ENCODE peak calls at places on chromosomes 3 and 15, in four cellular contexts. One of them, this sample, is unnamed.
A peak's percentile ranks its signal among the peaks of the same experiment; 100 is the strongest.

GRCh38 chr15:29671308-29671981 is 150.8 kb downstream of the TJP1 start:
- DNase-seq in IMR-90: peak; percentile 36
- DNase-seq in H1: peak; percentile 33
- DNase-seq in mesendoderm: no peak
- DNase-seq in this sample: no peak

GRCh38 chr3:157312366-157312745 is 124.3 kb upstream of the PTX3 start:
- DNase-seq in IMR-90: no peak
- DNase-seq in H1: no peak
- DNase-seq in mesendoderm: no peak
- DNase-seq in this sample: no peak

GRCh38 chr3:111749171-111750170 is 109.6 kb upstream of the PHLDB2 start:
- DNase-seq in mesendoderm: no peak
- DNase-seq in H1: no peak
- DNase-seq in IMR-90: no peak
- DNase-seq in this sample: no peak

GRCh38 chr3:195122261-195122660 is 148.7 kb downstream of the XXYLT1 start:
- DNase-seq in mesendoderm: no peak
- DNase-seq in H1: no peak
- DNase-seq in IMR-90: no peak
- DNase-seq in this sample: no peak

GRCh38 chr15:62393196-62393595 is 228.1 kb upstream of the C2CD4B start:
- DNase-seq in H1: no peak
- DNase-seq in IMR-90: peak; percentile 51
- DNase-seq in mesendoderm: no peak
- DNase-seq in this sample: no peak

GRCh38 chr3:113828605-113829004 is 10.0 kb upstream of the GRAMD1C start:
- DNase-seq in H1: no peak
- DNase-seq in mesendoderm: no peak
- DNase-seq in IMR-90: no peak
- DNase-seq in this sample: no peak

GRCh38 chr3:13051066-13051465 is 22.2 kb downstream of the IQSEC1 start:
- DNase-seq in mesendoderm: peak; percentile 76
- DNase-seq in IMR-90: no peak
- DNase-seq in H1: no peak
- DNase-seq in this sample: peak; percentile 73

GRCh38 chr15:52879862-52880261 is 89.7 kb upstream of the ONECUT1 start:
- DNase-seq in IMR-90: no peak
- DNase-seq in mesendoderm: no peak
- DNase-seq in H1: no peak
- DNase-seq in this sample: no peak

GRCh38 chr3:157311633-157312365 is 124.9 kb upstream of the PTX3 start:
- DNase-seq in H1: no peak
- DNase-seq in IMR-90: peak; percentile 94
- DNase-seq in mesendoderm: no peak
- DNase-seq in this sample: no peak

GRCh38 chr3:112472676-112473075 is 26.6 kb downstream of the BTLA start:
- DNase-seq in mesendoderm: no peak
- DNase-seq in H1: no peak
- DNase-seq in IMR-90: no peak
- DNase-seq in this sample: no peak

GRCh38 chr15:66760968-66761722 is 59.1 kb downstream of the SMAD6 start:
- DNase-seq in mesendoderm: no peak
- DNase-seq in IMR-90: no peak
- DNase-seq in H1: no peak
- DNase-seq in this sample: no peak

GRCh38 chr3:155393316-155393715 is 99.8 kb upstream of the STRIT1 start:
- DNase-seq in mesendoderm: no peak
- DNase-seq in IMR-90: no peak
- DNase-seq in H1: no peak
- DNase-seq in this sample: no peak

GRCh38 chr3:71127052-71127451 is 456.5 kb downstream of the FOXP1 start:
- DNase-seq in mesendoderm: no peak
- DNase-seq in H1: no peak
- DNase-seq in IMR-90: no peak
- DNase-seq in this sample: no peak

GRCh38 chr3:15161113-15161512 is 44.9 kb upstream of the CAPN7 start:
- DNase-seq in H1: no peak
- DNase-seq in mesendoderm: no peak
- DNase-seq in IMR-90: peak; percentile 7
- DNase-seq in this sample: no peak

GRCh38 chr3:30625541-30626438 is 19.4 kb downstream of the TGFBR2 start:
- DNase-seq in IMR-90: peak; percentile 88
- DNase-seq in mesendoderm: peak; percentile 35
- DNase-seq in H1: no peak
- DNase-seq in this sample: no peak

GRCh38 chr3:58858126-58858525 is 191.6 kb upstream of the FAM3D start:
- DNase-seq in H1: no peak
- DNase-seq in IMR-90: no peak
- DNase-seq in mesendoderm: no peak
- DNase-seq in this sample: no peak

GRCh38 chr3:130395331-130395730 is 49.9 kb downstream of the COL6A5 start:
- DNase-seq in mesendoderm: no peak
- DNase-seq in IMR-90: no peak
- DNase-seq in H1: no peak
- DNase-seq in this sample: no peak

GRCh38 chr3:9915252-9916141 is 1.4 kb upstream of the IL17RC start:
- DNase-seq in IMR-90: peak; percentile 52
- DNase-seq in H1: peak; percentile 81
- DNase-seq in mesendoderm: peak; percentile 81
- DNase-seq in this sample: peak; percentile 64

GRCh38 chr15:81835731-81836130 is 210.1 kb downstream of the MEX3B start:
- DNase-seq in H1: no peak
- DNase-seq in IMR-90: no peak
- DNase-seq in mesendoderm: no peak
- DNase-seq in this sample: no peak

GRCh38 chr15:60585743-60586708 is 107.1 kb upstream of the ICE2 start:
- DNase-seq in H1: no peak
- DNase-seq in IMR-90: peak; percentile 78
- DNase-seq in mesendoderm: peak; percentile 75
- DNase-seq in this sample: no peak

GRCh38 chr3:65406470-65406869 is 632.2 kb downstream of the MAGI1 start:
- DNase-seq in IMR-90: peak; percentile 66
- DNase-seq in H1: no peak
- DNase-seq in mesendoderm: no peak
- DNase-seq in this sample: no peak

GRCh38 chr3:120198305-120198878 is 86.6 kb downstream of the GPR156 start:
- DNase-seq in IMR-90: peak; percentile 41
- DNase-seq in mesendoderm: peak; percentile 26
- DNase-seq in H1: no peak
- DNase-seq in this sample: no peak

GRCh38 chr3:164522073-164522763 is 556.1 kb downstream of the SI start:
- DNase-seq in IMR-90: no peak
- DNase-seq in mesendoderm: no peak
- DNase-seq in H1: no peak
- DNase-seq in this sample: no peak

GRCh38 chr15:77907824-77908751 is 169.4 kb downstream of the TBC1D2B start:
- DNase-seq in IMR-90: peak; percentile 18
- DNase-seq in mesendoderm: peak; percentile 14
- DNase-seq in H1: no peak
- DNase-seq in this sample: peak; percentile 69

GRCh38 chr3:183829466-183829865 is 4.1 kb upstream of the MAP6D1 start:
- DNase-seq in mesendoderm: no peak
- DNase-seq in IMR-90: no peak
- DNase-seq in H1: no peak
- DNase-seq in this sample: no peak

GRCh38 chr3:52322466-52322865 is 6.3 kb downstream of the DNAH1 start:
- DNase-seq in IMR-90: no peak
- DNase-seq in mesendoderm: no peak
- DNase-seq in H1: no peak
- DNase-seq in this sample: no peak

GRCh38 chr15:89429986-89430385 is 66.4 kb downstream of the RHCG start:
- DNase-seq in IMR-90: no peak
- DNase-seq in H1: no peak
- DNase-seq in mesendoderm: no peak
- DNase-seq in this sample: no peak

GRCh38 chr15:89426500-89426899 is 69.9 kb downstream of the RHCG start:
- DNase-seq in H1: no peak
- DNase-seq in IMR-90: no peak
- DNase-seq in mesendoderm: no peak
- DNase-seq in this sample: no peak

GRCh38 chr15:89428246-89428645 is 68.1 kb downstream of the RHCG start:
- DNase-seq in mesendoderm: no peak
- DNase-seq in H1: no peak
- DNase-seq in IMR-90: no peak
- DNase-seq in this sample: no peak

GRCh38 chr15:89430530-89431341 is 65.6 kb downstream of the RHCG start:
- DNase-seq in mesendoderm: peak; percentile 80
- DNase-seq in H1: peak; percentile 100
- DNase-seq in IMR-90: peak; percentile 43
- DNase-seq in this sample: peak; percentile 91

GRCh38 chr15:89429023-89429422 is 67.4 kb downstream of the RHCG start:
- DNase-seq in H1: no peak
- DNase-seq in IMR-90: no peak
- DNase-seq in mesendoderm: no peak
- DNase-seq in this sample: no peak
- H3K27ac ChIP-seq in H1: no peak overlapping the region
- H3K27ac ChIP-seq in IMR-90: no peak overlapping the region
- H3K27ac ChIP-seq in mesendoderm: no peak overlapping the region
- H3K27ac ChIP-seq in this sample: no peak overlapping the region

GRCh38 chr15:93067649-93068085 is 21.3 kb downstream of the RGMA start:
- DNase-seq in IMR-90: no peak
- DNase-seq in H1: no peak
- DNase-seq in mesendoderm: no peak
- DNase-seq in this sample: no peak
- H3K18ac ChIP-seq in IMR-90: no peak overlapping the region
- H3K18ac ChIP-seq in H1: no peak overlapping the region
- H3K18ac ChIP-seq in mesendoderm: no peak overlapping the region
- H3K18ac ChIP-seq in this sample: no peak overlapping the region

DNA sequence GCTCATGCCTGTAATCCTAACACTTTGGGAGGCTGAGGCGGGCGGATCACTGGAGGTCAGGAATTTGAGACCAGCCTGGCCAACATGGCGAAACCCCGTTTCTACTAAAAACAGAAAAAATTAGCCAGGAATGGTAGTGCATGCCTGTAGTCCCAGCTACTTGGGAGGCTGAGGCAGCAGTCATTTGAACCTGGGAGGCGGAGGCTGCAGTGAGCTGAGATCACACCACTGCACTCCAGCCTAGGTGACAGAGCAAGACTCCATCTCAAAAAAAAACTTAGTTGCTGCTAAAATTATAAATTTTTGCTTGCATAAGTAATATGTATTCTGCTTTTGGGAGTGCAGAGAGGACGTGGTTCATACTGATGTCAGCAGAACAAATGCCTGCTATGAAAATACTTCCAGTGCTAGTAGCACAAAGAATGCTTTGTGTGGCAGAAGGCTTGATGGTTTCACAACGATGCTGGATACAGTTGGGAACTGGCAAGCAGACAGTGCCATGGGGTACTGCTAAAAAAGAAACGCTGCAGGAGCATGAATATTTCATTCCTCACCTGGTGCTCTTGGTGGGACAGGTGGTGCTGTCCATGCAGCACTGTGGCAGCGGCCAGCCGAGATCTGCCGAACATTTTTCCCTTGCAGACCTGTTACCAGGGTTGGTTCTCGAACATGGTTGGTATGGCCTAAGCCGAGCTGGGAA is 31.1 kb downstream of the FBXL22 start:
- DNase-seq in H1: no peak
- DNase-seq in mesendoderm: no peak
- DNase-seq in IMR-90: peak; percentile 47
- DNase-seq in this sample: no peak
- H3K56ac ChIP-seq in H1: no peak overlapping the region
- H3K56ac ChIP-seq in mesendoderm: no peak overlapping the region
- H3K56ac ChIP-seq in IMR-90: no peak overlapping the region
- H3K56ac ChIP-seq in this sample: no peak overlapping the region

GRCh38 chr3:169146112-169146665 is 517.3 kb downstream of the MECOM start:
- DNase-seq in mesendoderm: peak; percentile 74
- DNase-seq in H1: peak; percentile 62
- DNase-seq in IMR-90: peak; percentile 64
- DNase-seq in this sample: peak; percentile 57

GRCh38 chr3:169145551-169145950 is 518.0 kb downstream of the MECOM start:
- DNase-seq in mesendoderm: no peak
- DNase-seq in H1: no peak
- DNase-seq in IMR-90: no peak
- DNase-seq in this sample: no peak

GRCh38 chr3:169148448-169149348 is 514.8 kb downstream of the MECOM start:
- DNase-seq in H1: no peak
- DNase-seq in IMR-90: no peak
- DNase-seq in mesendoderm: peak; percentile 79
- DNase-seq in this sample: no peak

GRCh38 chr3:169147246-169148008 is 516.1 kb downstream of the MECOM start:
- DNase-seq in IMR-90: peak; percentile 61
- DNase-seq in mesendoderm: peak; percentile 95
- DNase-seq in H1: peak; percentile 76
- DNase-seq in this sample: peak; percentile 86

DNA sequence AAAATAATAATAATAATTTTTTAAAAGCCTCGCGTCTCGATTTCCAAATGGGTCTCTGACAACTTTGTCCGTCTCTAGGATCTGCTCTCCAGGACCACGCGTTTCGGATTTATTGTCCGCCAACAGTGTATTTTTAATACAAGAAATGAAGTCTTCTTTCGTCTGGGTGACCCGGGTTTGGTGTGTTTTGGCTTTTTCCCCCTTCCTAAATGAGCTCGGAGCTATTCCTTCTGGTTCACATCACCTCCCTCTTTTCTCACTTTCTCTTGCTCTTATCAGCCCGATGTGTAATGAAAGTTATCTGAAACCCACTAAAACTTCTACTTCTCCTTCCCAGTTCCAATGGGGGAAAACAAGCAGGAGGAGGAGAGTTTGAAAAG is 516.7 kb downstream of the MECOM start:
- DNase-seq in mesendoderm: peak; percentile 87
- DNase-seq in H1: no peak
- DNase-seq in IMR-90: peak; percentile 6
- DNase-seq in this sample: no peak
- H3K27ac ChIP-seq in mesendoderm: no peak overlapping the region
- H3K27ac ChIP-seq in H1: no peak overlapping the region
- H3K27ac ChIP-seq in IMR-90: peak overlapping the region; percentile 98
- H3K27ac ChIP-seq in this sample: no peak overlapping the region

GRCh38 chr3:124360140-124360539 is 368.2 kb upstream of the ROPN1 start:
- DNase-seq in H1: no peak
- DNase-seq in mesendoderm: no peak
- DNase-seq in IMR-90: peak; percentile 18
- DNase-seq in this sample: no peak
- H3K18ac ChIP-seq in H1: peak overlapping the region; percentile 86
- H3K18ac ChIP-seq in mesendoderm: no peak overlapping the region
- H3K18ac ChIP-seq in IMR-90: no peak overlapping the region
- H3K18ac ChIP-seq in this sample: peak overlapping the region; percentile 11

GRCh38 chr15:78991476-78991875 is 46.6 kb upstream of the CTSH start:
- DNase-seq in mesendoderm: no peak
- DNase-seq in H1: no peak
- DNase-seq in IMR-90: peak; percentile 56
- DNase-seq in this sample: no peak
- H3K56ac ChIP-seq in mesendoderm: no peak overlapping the region
- H3K56ac ChIP-seq in H1: no peak overlapping the region
- H3K56ac ChIP-seq in IMR-90: no peak overlapping the region
- H3K56ac ChIP-seq in this sample: no peak overlapping the region

This sample was measured in H9.